ENCODE peak calls at places on chromosomes 3 and 15, in four cellular contexts. One of them, this sample, is unnamed.

GRCh38 chr3:191330309-191330712 is at the start of gene UTS2B:
- DNase-seq in mammary epithelial cell: peak; percentile 46
- DNase-seq in fibroblast of lung: peak; percentile 91
- DNase-seq in pancreas: no peak
- DNase-seq in this sample: peak; percentile 31

GRCh38 chr3:150740733-150741496 is 22.1 kb downstream of the SIAH2 start:
- DNase-seq in mammary epithelial cell: no peak
- DNase-seq in fibroblast of lung: no peak
- DNase-seq in pancreas: no peak
- DNase-seq in this sample: peak; percentile 59

GRCh38 chr15:57036352-57036751 is 117.9 kb downstream of the TCF12 start:
- DNase-seq in mammary epithelial cell: no peak
- DNase-seq in fibroblast of lung: no peak
- DNase-seq in pancreas: no peak
- DNase-seq in this sample: no peak

GRCh38 chr3:76474632-76475031 is 565.3 kb upstream of the ROBO2 start:
- DNase-seq in mammary epithelial cell: no peak
- DNase-seq in fibroblast of lung: no peak
- DNase-seq in pancreas: no peak
- DNase-seq in this sample: no peak

GRCh38 chr3:30500666-30501399 is 105.6 kb upstream of the TGFBR2 start:
- DNase-seq in mammary epithelial cell: no peak
- DNase-seq in fibroblast of lung: no peak
- DNase-seq in pancreas: no peak
- DNase-seq in this sample: no peak

GRCh38 chr3:117400303-117400702 is 690.7 kb downstream of the TUSC7 start:
- DNase-seq in mammary epithelial cell: no peak
- DNase-seq in fibroblast of lung: peak; percentile 6
- DNase-seq in pancreas: no peak
- DNase-seq in this sample: no peak

GRCh38 chr3:33417051-33417673 is 23.0 kb downstream of the UBP1 start:
- DNase-seq in mammary epithelial cell: peak; percentile 48
- DNase-seq in fibroblast of lung: peak; percentile 20
- DNase-seq in pancreas: no peak
- DNase-seq in this sample: no peak

GRCh38 chr3:170499562-170500156 is 81.0 kb downstream of the CLDN11 start:
- DNase-seq in mammary epithelial cell: peak; percentile 41
- DNase-seq in fibroblast of lung: peak; percentile 40
- DNase-seq in pancreas: no peak
- DNase-seq in this sample: peak; percentile 82

GRCh38 chr3:42682301-42683070 is 2.9 kb upstream of the KLHL40 start:
- DNase-seq in mammary epithelial cell: no peak
- DNase-seq in fibroblast of lung: no peak
- DNase-seq in pancreas: no peak
- DNase-seq in this sample: no peak

GRCh38 chr15:65377105-65377975 is 462 bp downstream of the IGDCC3 start:
- DNase-seq in mammary epithelial cell: peak; percentile 23
- DNase-seq in fibroblast of lung: peak; percentile 48
- DNase-seq in pancreas: no peak
- DNase-seq in this sample: peak; percentile 54

GRCh38 chr3:18720543-18720942 is 295.4 kb upstream of the SATB1 start:
- DNase-seq in mammary epithelial cell: no peak
- DNase-seq in fibroblast of lung: no peak
- DNase-seq in pancreas: no peak
- DNase-seq in this sample: no peak

GRCh38 chr15:60370804-60371700 is 26.7 kb downstream of the ANXA2 start:
- DNase-seq in mammary epithelial cell: peak; percentile 95
- DNase-seq in fibroblast of lung: peak; percentile 100
- DNase-seq in pancreas: peak; percentile 51
- DNase-seq in this sample: peak; percentile 59

GRCh38 chr15:37076543-37076942 is 23.8 kb downstream of the MEIS2 start:
- DNase-seq in mammary epithelial cell: no peak
- DNase-seq in fibroblast of lung: peak; percentile 70
- DNase-seq in pancreas: no peak
- DNase-seq in this sample: no peak

GRCh38 chr3:150490212-150490611 is 56.1 kb downstream of the SERP1 start:
- DNase-seq in mammary epithelial cell: no peak
- DNase-seq in fibroblast of lung: no peak
- DNase-seq in pancreas: no peak
- DNase-seq in this sample: no peak

GRCh38 chr3:123046262-123046873 is 18.8 kb upstream of the SEMA5B start:
- DNase-seq in mammary epithelial cell: no peak
- DNase-seq in fibroblast of lung: no peak
- DNase-seq in pancreas: no peak
- DNase-seq in this sample: no peak

GRCh38 chr3:189664311-189664710 is 33.1 kb downstream of the TP63 start:
- DNase-seq in mammary epithelial cell: peak; percentile 79
- DNase-seq in fibroblast of lung: peak; percentile 93
- DNase-seq in pancreas: no peak
- DNase-seq in this sample: no peak

GRCh38 chr3:61117045-61117898 is 134.0 kb downstream of the FHIT start:
- DNase-seq in mammary epithelial cell: no peak
- DNase-seq in fibroblast of lung: no peak
- DNase-seq in pancreas: no peak
- DNase-seq in this sample: no peak

GRCh38 chr3:115968871-115969270 is 345.6 kb downstream of the GAP43 start:
- DNase-seq in mammary epithelial cell: no peak
- DNase-seq in fibroblast of lung: no peak
- DNase-seq in pancreas: no peak
- DNase-seq in this sample: no peak

GRCh38 chr3:45688194-45688881 is 858 bp upstream of the SACM1L start:
- DNase-seq in mammary epithelial cell: no peak
- DNase-seq in fibroblast of lung: peak; percentile 22
- DNase-seq in pancreas: no peak
- DNase-seq in this sample: no peak

GRCh38 chr3:45409921-45410320 is 21.5 kb downstream of the LARS2 start:
- DNase-seq in mammary epithelial cell: no peak
- DNase-seq in fibroblast of lung: peak; percentile 23
- DNase-seq in pancreas: no peak
- DNase-seq in this sample: peak; percentile 69

GRCh38 chr15:90823455-90823974 is 44.9 kb upstream of the FURIN start:
- DNase-seq in mammary epithelial cell: no peak
- DNase-seq in fibroblast of lung: no peak
- DNase-seq in pancreas: no peak
- DNase-seq in this sample: no peak

GRCh38 chr15:70451861-70452653 is 311.3 kb downstream of the UACA start:
- DNase-seq in mammary epithelial cell: no peak
- DNase-seq in fibroblast of lung: no peak
- DNase-seq in pancreas: no peak
- DNase-seq in this sample: no peak

GRCh38 chr15:77497942-77498361 is 77.3 kb downstream of the HMG20A start:
- DNase-seq in mammary epithelial cell: no peak
- DNase-seq in fibroblast of lung: peak; percentile 59
- DNase-seq in pancreas: no peak
- DNase-seq in this sample: peak; percentile 46

GRCh38 chr3:4350789-4351163 is 47.6 kb downstream of the SETMAR start:
- DNase-seq in mammary epithelial cell: peak; percentile 41
- DNase-seq in fibroblast of lung: peak; percentile 67
- DNase-seq in pancreas: no peak
- DNase-seq in this sample: peak; percentile 65

GRCh38 chr15:27582741-27583400 is 516.2 kb downstream of the OCA2 start:
- DNase-seq in mammary epithelial cell: no peak
- DNase-seq in fibroblast of lung: peak; percentile 80
- DNase-seq in pancreas: no peak
- DNase-seq in this sample: no peak

GRCh38 chr15:95018888-95019545 is 787.7 kb downstream of the MCTP2 start:
- DNase-seq in mammary epithelial cell: peak; percentile 90
- DNase-seq in fibroblast of lung: peak; percentile 92
- DNase-seq in pancreas: no peak
- DNase-seq in this sample: no peak

GRCh38 chr3:194360568-194360967 is 9.0 kb downstream of the LRRC15 start:
- DNase-seq in mammary epithelial cell: no peak
- DNase-seq in fibroblast of lung: no peak
- DNase-seq in pancreas: no peak
- DNase-seq in this sample: no peak

GRCh38 chr3:31182639-31183038 is 288.2 kb upstream of the GADL1 start:
- DNase-seq in mammary epithelial cell: no peak
- DNase-seq in fibroblast of lung: no peak
- DNase-seq in pancreas: no peak
- DNase-seq in this sample: no peak

GRCh38 chr15:49852756-49853155 is 231.9 kb downstream of the DTWD1 start:
- DNase-seq in mammary epithelial cell: no peak
- DNase-seq in fibroblast of lung: no peak
- DNase-seq in pancreas: no peak
- DNase-seq in this sample: no peak

GRCh38 chr15:64774556-64775523 is 549 bp downstream of the RBPMS2 start:
- DNase-seq in mammary epithelial cell: no peak
- DNase-seq in fibroblast of lung: peak; percentile 14
- DNase-seq in pancreas: peak; percentile 35
- DNase-seq in this sample: peak; percentile 50

GRCh38 chr15:48109856-48110531 is 10.8 kb upstream of the SLC24A5 start:
- DNase-seq in mammary epithelial cell: no peak
- DNase-seq in fibroblast of lung: no peak
- DNase-seq in pancreas: no peak
- DNase-seq in this sample: no peak

GRCh38 chr15:101151286-101151685 is 100.6 kb downstream of the CHSY1 start:
- DNase-seq in mammary epithelial cell: no peak
- DNase-seq in fibroblast of lung: no peak
- DNase-seq in pancreas: no peak
- DNase-seq in this sample: no peak

GRCh38 chr3:74624301-74624700 is 9.8 kb upstream of the CNTN3 start:
- DNase-seq in mammary epithelial cell: peak; percentile 88
- DNase-seq in fibroblast of lung: peak; percentile 67
- DNase-seq in pancreas: no peak
- DNase-seq in this sample: no peak

GRCh38 chr3:121913305-121913704 is 19.1 kb downstream of the SLC15A2 start:
- DNase-seq in mammary epithelial cell: no peak
- DNase-seq in fibroblast of lung: no peak
- DNase-seq in pancreas: no peak
- DNase-seq in this sample: no peak

GRCh38 chr3:71210257-71211002 is 373.1 kb downstream of the FOXP1 start:
- DNase-seq in mammary epithelial cell: peak; percentile 29
- DNase-seq in fibroblast of lung: peak; percentile 56
- DNase-seq in pancreas: no peak
- DNase-seq in this sample: no peak

GRCh38 chr15:77825546-77825945 is 192.8 kb upstream of the LINGO1 start:
- DNase-seq in mammary epithelial cell: no peak
- DNase-seq in fibroblast of lung: no peak
- DNase-seq in pancreas: no peak
- DNase-seq in this sample: no peak

GRCh38 chr3:61922118-61922517 is 360.7 kb downstream of the PTPRG start:
- DNase-seq in mammary epithelial cell: no peak
- DNase-seq in fibroblast of lung: peak; percentile 10
- DNase-seq in pancreas: no peak
- DNase-seq in this sample: no peak

GRCh38 chr15:63348392-63348791 is 33.3 kb downstream of the CA12 start:
- DNase-seq in mammary epithelial cell: peak; percentile 80
- DNase-seq in fibroblast of lung: peak; percentile 63
- DNase-seq in pancreas: peak; percentile 84
- DNase-seq in this sample: peak; percentile 42

DNA sequence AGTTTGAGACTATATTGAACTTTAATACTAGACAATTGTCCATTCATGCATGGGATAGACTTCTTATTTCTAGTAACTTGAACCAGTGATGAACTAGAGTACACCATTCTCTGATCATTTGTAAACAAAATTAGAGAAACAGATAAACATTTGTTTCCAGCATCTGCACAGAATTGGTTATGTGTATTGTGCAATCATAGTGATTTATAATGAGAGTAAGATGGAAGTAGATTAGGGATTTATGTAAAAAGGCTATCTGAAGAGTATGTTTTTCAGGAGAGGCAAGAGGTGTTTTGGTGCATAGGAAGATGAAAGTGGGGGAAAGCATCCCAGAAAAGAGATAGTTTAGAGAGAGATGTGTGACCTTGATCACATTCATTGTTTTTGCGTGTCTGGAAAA is 695.0 kb downstream of the SQOR start:
- DNase-seq in mammary epithelial cell: no peak
- DNase-seq in fibroblast of lung: no peak
- DNase-seq in pancreas: no peak
- DNase-seq in this sample: no peak
- H3K36me3 ChIP-seq in mammary epithelial cell: no peaks in the 10 kb centered on the region
- H3K36me3 ChIP-seq in fibroblast of lung: no peaks in the 10 kb centered on the region
- H3K36me3 ChIP-seq in pancreas: no peaks in the 10 kb centered on the region
- H3K36me3 ChIP-seq in this sample: no peaks in the 10 kb centered on the region

GRCh38 chr15:41462396-41462795 is 31.3 kb upstream of the ITPKA start:
- DNase-seq in mammary epithelial cell: no peak
- DNase-seq in fibroblast of lung: no peak
- DNase-seq in pancreas: no peak
- DNase-seq in this sample: no peak
- H3K36me3 ChIP-seq in mammary epithelial cell: peaks cover 7% of the 10 kb centered on the region
- H3K36me3 ChIP-seq in fibroblast of lung: peaks cover 6% of the 10 kb centered on the region
- H3K36me3 ChIP-seq in pancreas: peaks cover 27% of the 10 kb centered on the region
- H3K36me3 ChIP-seq in this sample: no peaks in the 10 kb centered on the region

GRCh38 chr3:184174646-184175492 is at the start of gene AP2M1:
- DNase-seq in mammary epithelial cell: peak; percentile 98
- DNase-seq in fibroblast of lung: peak; percentile 99
- DNase-seq in pancreas: peak; percentile 98
- DNase-seq in this sample: peak; percentile 97
- H3K36me3 ChIP-seq in mammary epithelial cell: peaks cover 22% of the 10 kb centered on the region
- H3K36me3 ChIP-seq in fibroblast of lung: peaks cover 20% of the 10 kb centered on the region
- H3K36me3 ChIP-seq in pancreas: peaks cover 24% of the 10 kb centered on the region
- H3K36me3 ChIP-seq in this sample: no peaks in the 10 kb centered on the region

DNA sequence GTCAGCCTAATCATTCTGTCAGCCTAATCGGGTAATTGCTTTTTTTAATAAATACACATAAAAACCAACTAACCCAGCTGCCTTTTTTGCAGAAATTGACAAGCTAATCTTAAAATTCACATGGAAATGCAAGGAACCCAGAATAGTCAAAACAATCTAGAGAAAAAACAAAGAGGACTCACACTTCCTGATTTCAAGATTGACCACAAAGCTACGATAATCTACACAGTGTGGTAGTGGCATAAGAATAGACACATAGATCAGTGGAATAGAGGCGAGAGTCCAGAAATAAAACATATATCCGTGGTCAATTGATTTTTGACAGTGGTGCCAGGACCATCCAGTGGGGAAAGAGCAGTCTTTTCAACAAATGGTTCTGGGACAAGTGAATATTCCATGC is 2.4 kb upstream of the C3orf20 start:
- DNase-seq in mammary epithelial cell: no peak
- DNase-seq in fibroblast of lung: no peak
- DNase-seq in pancreas: no peak
- DNase-seq in this sample: no peak
- H3K36me3 ChIP-seq in mammary epithelial cell: peaks cover 23% of the 10 kb centered on the region
- H3K36me3 ChIP-seq in fibroblast of lung: peaks cover 3% of the 10 kb centered on the region
- H3K36me3 ChIP-seq in pancreas: peaks cover 54% of the 10 kb centered on the region
- H3K36me3 ChIP-seq in this sample: no peaks in the 10 kb centered on the region

GRCh38 chr15:31291048-31291578 is 35.5 kb upstream of the KLF13 start:
- DNase-seq in mammary epithelial cell: no peak
- DNase-seq in fibroblast of lung: no peak
- DNase-seq in pancreas: no peak
- DNase-seq in this sample: no peak
- H3K36me3 ChIP-seq in mammary epithelial cell: no peaks in the 10 kb centered on the region
- H3K36me3 ChIP-seq in fibroblast of lung: no peaks in the 10 kb centered on the region
- H3K36me3 ChIP-seq in pancreas: no peaks in the 10 kb centered on the region
- H3K36me3 ChIP-seq in this sample: no peaks in the 10 kb centered on the region

This sample was measured in ovary.